ENCODE peak calls at places on chromosome 10, in ten cellular contexts. L is body of pancreas, W is spleen, M is Panc1, H is cardiac muscle cell, D is mesenchymal stem cell, R is hepatocyte, X is heart left ventricle, G is PC-9, F is pancreas. O is an unnamed sample. For H3K4me1 and H3K27me3, the result is how much of the 10 kb centered on the place peaks cover.

GRCh38 chr10:48450811-48451466 is 144.5 kb downstream of the MAPK8 start:
- DNase-seq in L (no peak), W (peak), M (no peak), H (no peak), D (no peak), R (peak), X (peak), G (no peak), F (no peak), O (peak)

GRCh38 chr10:117807441-117807840 is 239.3 kb downstream of the RAB11FIP2 start:
- DNase-seq in L (no peak), W (no peak), M (no peak), H (no peak), D (no peak), R (no peak), X (no peak), G (no peak), F (no peak), O (no peak)

GRCh38 chr10:129032626-129033353 is 434.3 kb upstream of the MGMT start:
- DNase-seq in L (no peak), W (no peak), M (no peak), H (no peak), D (no peak), R (no peak), X (no peak), G (no peak), F (no peak), O (no peak)

GRCh38 chr10:48460148-48460545 is 144.7 kb downstream of the ARHGAP22 start:
- DNase-seq in L (no peak), W (no peak), M (no peak), H (no peak), D (no peak), R (no peak), X (no peak), G (no peak), F (no peak), O (no peak)

GRCh38 chr10:102461187-102462054 is 10.1 kb upstream of the C10orf95 start:
- DNase-seq in L (peak), W (peak), M (no peak), H (peak), D (peak), R (peak), X (peak), G (peak), F (peak), O (peak)

GRCh38 chr10:82124713-82125112 is 249.7 kb downstream of the NRG3 start:
- DNase-seq in L (no peak), W (no peak), M (no peak), H (no peak), D (no peak), R (no peak), X (no peak), G (no peak), F (no peak), O (no peak)

GRCh38 chr10:45553613-45554012 is 119.0 kb downstream of the ZFAND4 start:
- DNase-seq in L (no peak), W (no peak), M (no peak), H (no peak), D (no peak), R (no peak), X (no peak), G (no peak), F (no peak), O (no peak)

GRCh38 chr10:33396279-33396678 is 61.8 kb upstream of the NRP1 start:
- DNase-seq in L (no peak), W (no peak), M (no peak), H (no peak), D (no peak), R (no peak), X (no peak), G (no peak), F (no peak), O (no peak)

GRCh38 chr10:26446258-26446657 is 8.1 kb downstream of the APBB1IP start:
- DNase-seq in L (no peak), W (no peak), M (no peak), H (no peak), D (no peak), R (no peak), X (no peak), G (no peak), F (no peak), O (no peak)

GRCh38 chr10:1563028-1563427 is 174.3 kb downstream of the ADARB2 start:
- DNase-seq in L (no peak), W (no peak), M (no peak), H (no peak), D (no peak), R (no peak), X (no peak), G (no peak), F (no peak), O (no peak)

GRCh38 chr10:128178319-128178937 is 52.2 kb upstream of the MKI67 start:
- DNase-seq in L (peak), W (no peak), M (no peak), H (peak), D (peak), R (peak), X (no peak), G (no peak), F (no peak), O (no peak)

GRCh38 chr10:44975487-44976331 is 2.9 kb downstream of the DEPP1 start:
- DNase-seq in L (peak), W (peak), M (no peak), H (peak), D (peak), R (peak), X (peak), G (peak), F (peak), O (no peak)

GRCh38 chr10:102186128-102186527 is 33.9 kb downstream of the NOLC1 start:
- DNase-seq in L (no peak), W (no peak), M (no peak), H (no peak), D (no peak), R (no peak), X (no peak), G (no peak), F (no peak), O (no peak)

GRCh38 chr10:91495402-91495801 is 85.3 kb downstream of the HECTD2 start:
- DNase-seq in L (no peak), W (no peak), M (no peak), H (no peak), D (no peak), R (no peak), X (no peak), G (no peak), F (no peak), O (no peak)

GRCh38 chr10:76195990-76196389 is 764.6 kb downstream of the LRMDA start:
- DNase-seq in L (no peak), W (no peak), M (no peak), H (no peak), D (peak), R (no peak), X (no peak), G (no peak), F (no peak), O (no peak)

GRCh38 chr10:89185658-89186057 is 21.5 kb downstream of the CH25H start:
- DNase-seq in L (no peak), W (no peak), M (no peak), H (no peak), D (peak), R (no peak), X (no peak), G (peak), F (no peak), O (no peak)

GRCh38 chr10:118407026-118407425 is 64.9 kb upstream of the FAM204A start:
- DNase-seq in L (no peak), W (no peak), M (no peak), H (no peak), D (no peak), R (no peak), X (no peak), G (no peak), F (no peak), O (no peak)

GRCh38 chr10:91163709-91164474 is 56.6 kb upstream of the PCGF5 start:
- DNase-seq in L (peak), W (peak), M (no peak), H (peak), D (peak), R (peak), X (peak), G (peak), F (peak), O (peak)

GRCh38 chr10:50470798-50471582 is 152.8 kb downstream of the SGMS1 start:
- DNase-seq in L (no peak), W (no peak), M (no peak), H (no peak), D (no peak), R (peak), X (no peak), G (peak), F (no peak), O (no peak)

GRCh38 chr10:27658788-27659187 is 86.8 kb downstream of the MKX start:
- DNase-seq in L (no peak), W (no peak), M (no peak), H (no peak), D (no peak), R (no peak), X (no peak), G (no peak), F (no peak), O (no peak)

GRCh38 chr10:17616403-17617030 is 657 bp downstream of the HACD1 start:
- DNase-seq in L (peak), W (peak), M (no peak), H (peak), D (peak), R (peak), X (peak), G (peak), F (peak), O (peak)

GRCh38 chr10:75107756-75108683 is 3.4 kb upstream of the SAMD8 start:
- DNase-seq in L (no peak), W (no peak), M (no peak), H (no peak), D (no peak), R (no peak), X (no peak), G (no peak), F (no peak), O (no peak)

GRCh38 chr10:17507538-17507937 is 53.1 kb upstream of the ST8SIA6 start:
- DNase-seq in L (no peak), W (no peak), M (no peak), H (no peak), D (no peak), R (no peak), X (no peak), G (no peak), F (no peak), O (no peak)

GRCh38 chr10:103911021-103911459 is 6.9 kb downstream of the STN1 start:
- DNase-seq in L (no peak), W (peak), M (no peak), H (no peak), D (no peak), R (no peak), X (no peak), G (no peak), F (no peak), O (no peak)

GRCh38 chr10:93597075-93597599 is 3.9 kb downstream of the RBP4 start:
- DNase-seq in L (no peak), W (no peak), M (no peak), H (no peak), D (no peak), R (no peak), X (no peak), G (no peak), F (no peak), O (no peak)

GRCh38 chr10:14543048-14543903 is 212.6 kb upstream of the FRMD4A start:
- DNase-seq in L (peak), W (peak), M (no peak), H (no peak), D (no peak), R (no peak), X (peak), G (no peak), F (no peak), O (no peak)

GRCh38 chr10:110498087-110498981 is 627 bp downstream of the DUSP5 start:
- DNase-seq in L (peak), W (peak), M (no peak), H (peak), D (peak), R (peak), X (peak), G (no peak), F (peak), O (no peak)

GRCh38 chr10:44195120-44196007 is 189.5 kb downstream of the CXCL12 start:
- DNase-seq in L (peak), W (no peak), M (no peak), H (peak), D (peak), R (peak), X (peak), G (no peak), F (peak), O (no peak)

GRCh38 chr10:63005246-63005645 is 127.9 kb upstream of the NRBF2 start:
- DNase-seq in L (no peak), W (no peak), M (no peak), H (no peak), D (no peak), R (no peak), X (no peak), G (no peak), F (no peak), O (no peak)

GRCh38 chr10:77909755-77910375 is 16.7 kb downstream of the DLG5 start:
- DNase-seq in L (peak), W (no peak), M (no peak), H (no peak), D (peak), R (peak), X (no peak), G (peak), F (no peak), O (no peak)

GRCh38 chr10:70997236-70997635 is 108.9 kb upstream of the PCBD1 start:
- DNase-seq in L (no peak), W (peak), M (no peak), H (no peak), D (no peak), R (no peak), X (no peak), G (no peak), F (no peak), O (no peak)

GRCh38 chr10:70998086-70998485 is 109.7 kb upstream of the PCBD1 start:
- DNase-seq in L (no peak), W (peak), M (no peak), H (no peak), D (no peak), R (no peak), X (no peak), G (no peak), F (no peak), O (no peak)

GRCh38 chr10:70992436-70992835 is 104.1 kb upstream of the PCBD1 start:
- DNase-seq in L (no peak), W (peak), M (no peak), H (no peak), D (no peak), R (no peak), X (no peak), G (no peak), F (no peak), O (peak)

GRCh38 chr10:70993051-70993450 is 104.7 kb upstream of the PCBD1 start:
- DNase-seq in L (no peak), W (peak), M (no peak), H (no peak), D (no peak), R (no peak), X (no peak), G (no peak), F (no peak), O (no peak)

GRCh38 chr10:70996549-70996948 is 108.2 kb upstream of the PCBD1 start:
- DNase-seq in L (no peak), W (peak), M (no peak), H (no peak), D (no peak), R (no peak), X (no peak), G (no peak), F (no peak), O (no peak)
- H3K4me1 ChIP-seq in L (under half), W (under half), M (under half), H (under half), D (under half), R (under half), X (under half), G (under half), F (under half), O (under half)

GRCh38 chr10:70441161-70441876 is at the start of gene NODAL:
- DNase-seq in L (no peak), W (no peak), M (no peak), H (no peak), D (no peak), R (no peak), X (no peak), G (no peak), F (no peak), O (no peak)
- H3K27me3 ChIP-seq in L (under half), W (half or more), M (under half), H (half or more), D (half or more), R (half or more), X (under half), G (under half), F (under half), O (under half)

GRCh38 chr10:100470367-100470766 is 7.6 kb downstream of the WNT8B start:
- DNase-seq in L (no peak), W (no peak), M (no peak), H (no peak), D (peak), R (no peak), X (no peak), G (no peak), F (no peak), O (no peak)
- H3K27ac ChIP-seq in L (no peak), W (no peak), M (no peak), H (no peak), D (no peak), R (no peak), X (no peak), G (no peak), F (no peak), O (no peak)

GRCh38 chr10:80462277-80462985 is 8.3 kb downstream of the TSPAN14 start:
- DNase-seq in L (no peak), W (no peak), M (no peak), H (no peak), D (peak), R (no peak), X (no peak), G (no peak), F (no peak), O (no peak)

GRCh38 chr10:80462986-80463741 is 9.1 kb downstream of the TSPAN14 start:
- DNase-seq in L (no peak), W (no peak), M (no peak), H (no peak), D (peak), R (no peak), X (no peak), G (no peak), F (no peak), O (no peak)

GRCh38 chr10:80460399-80461207 is 6.5 kb downstream of the TSPAN14 start:
- DNase-seq in L (peak), W (no peak), M (no peak), H (no peak), D (no peak), R (peak), X (no peak), G (peak), F (peak), O (peak)

GRCh38 chr10:80459047-80459865 is 5.1 kb downstream of the TSPAN14 start:
- DNase-seq in L (peak), W (peak), M (no peak), H (no peak), D (peak), R (no peak), X (peak), G (peak), F (peak), O (peak)

GRCh38 chr10:80461208-80462183 is 7.4 kb downstream of the TSPAN14 start:
- DNase-seq in L (peak), W (no peak), M (no peak), H (no peak), D (no peak), R (no peak), X (no peak), G (no peak), F (no peak), O (no peak)
- H3K4me1 ChIP-seq in L (half or more), W (half or more), M (under half), H (half or more), D (half or more), R (half or more), X (half or more), G (half or more), F (half or more), O (half or more)

DNA sequence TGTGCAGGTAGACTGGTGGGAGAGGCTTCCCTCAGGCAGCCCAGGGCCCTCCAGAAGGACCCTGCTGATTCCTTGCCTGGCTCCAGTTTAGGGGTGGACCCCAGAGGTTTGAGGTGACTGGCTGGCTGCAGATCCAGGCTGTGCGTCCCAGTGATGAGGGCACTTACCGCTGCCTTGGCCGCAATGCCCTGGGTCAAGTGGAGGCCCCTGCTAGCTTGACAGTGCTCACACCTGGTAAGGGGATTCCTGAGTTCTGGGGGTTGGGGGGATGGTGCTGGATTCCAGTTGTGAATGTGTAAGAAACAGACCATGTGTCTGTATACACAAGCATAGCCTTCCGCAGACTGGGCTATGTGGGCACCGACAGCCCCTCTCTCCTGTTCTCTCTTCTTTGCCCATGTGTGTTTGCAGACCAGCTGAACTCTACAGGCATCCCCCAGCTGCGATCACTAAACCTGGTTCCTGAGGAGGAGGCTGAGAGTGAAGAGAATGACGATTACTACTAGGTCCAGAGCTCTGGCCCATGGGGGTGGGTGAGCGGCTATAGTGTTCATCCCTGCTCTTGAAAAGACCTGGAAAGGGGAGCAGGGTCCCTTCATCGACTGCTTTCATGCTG is 2.7 kb downstream of the KAZALD1 start:
- DNase-seq in L (no peak), W (no peak), M (no peak), H (no peak), D (no peak), R (no peak), X (no peak), G (no peak), F (no peak), O (no peak)
- H3K27me3 ChIP-seq in L (under half), W (half or more), M (under half), H (under half), D (under half), R (under half), X (under half), G (under half), F (under half), O (under half)

GRCh38 chr10:72763201-72763600 is 71.3 kb downstream of the MCU start:
- DNase-seq in L (no peak), W (no peak), M (no peak), H (no peak), D (no peak), R (no peak), X (no peak), G (no peak), F (no peak), O (no peak)
- H3K27ac ChIP-seq in L (no peak), W (no peak), M (no peak), H (no peak), D (peak), R (no peak), X (no peak), G (peak), F (no peak), O (peak)

DNA sequence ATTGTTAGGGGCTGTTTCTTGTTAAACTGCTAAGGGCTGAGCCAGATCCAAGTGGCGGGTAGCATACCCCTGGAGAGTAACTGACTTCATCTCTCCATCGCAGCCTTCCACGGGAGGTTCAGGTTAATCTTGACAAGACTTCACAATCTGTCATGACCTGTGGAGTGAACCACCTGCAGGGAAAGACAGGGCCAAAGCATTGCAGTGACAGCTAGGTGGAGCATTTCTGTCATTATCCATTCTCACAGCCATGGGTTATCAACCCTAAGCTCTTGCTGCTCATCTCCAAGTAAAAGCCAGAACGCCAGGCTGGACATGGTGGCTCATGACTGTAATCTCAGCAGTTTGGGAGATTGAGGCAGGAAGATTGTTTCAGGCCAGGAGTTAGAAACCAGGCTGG is 17.2 kb downstream of the ABCC2 start:
- DNase-seq in L (no peak), W (no peak), M (no peak), H (no peak), D (no peak), R (no peak), X (no peak), G (no peak), F (no peak), O (no peak)
- H3K4me1 ChIP-seq in L (under half), W (under half), M (under half), H (under half), D (under half), R (under half), X (under half), G (under half), F (under half), O (under half)

GRCh38 chr10:126161691-126162090 is 226.6 kb downstream of the ADAM12 start:
- DNase-seq in L (no peak), W (no peak), M (no peak), H (no peak), D (no peak), R (no peak), X (no peak), G (no peak), F (no peak), O (no peak)
- H3K27me3 ChIP-seq in L (under half), W (under half), M (under half), H (under half), D (under half), R (under half), X (under half), G (under half), F (under half), O (under half)

GRCh38 chr10:79195091-79195923 is 126.5 kb downstream of the ZMIZ1 start:
- DNase-seq in L (peak), W (peak), M (peak), H (peak), D (peak), R (peak), X (peak), G (peak), F (peak), O (peak)
- H3K27ac ChIP-seq in L (peak), W (peak), M (no peak), H (peak), D (peak), R (peak), X (peak), G (no peak), F (peak), O (peak)

GRCh38 chr10:133254421-133255120 is 16.9 kb downstream of the VENTX start:
- DNase-seq in L (no peak), W (no peak), M (no peak), H (no peak), D (no peak), R (no peak), X (no peak), G (no peak), F (no peak), O (no peak)
- H3K4me1 ChIP-seq in L (under half), W (under half), M (under half), H (under half), D (under half), R (under half), X (under half), G (under half), F (under half), O (under half)